ENCODE peak calls at places on chromosomes 5 and 9, in six cellular contexts. One of them, this sample, is unnamed.
A peak's percentile ranks its signal among the peaks of the same experiment; 100 is the strongest.

GRCh38 chr9:79764377-79764776 is 192.6 kb downstream of the TLE4 start:
- DNase-seq in activated T-helper 1 cell treated with anti-CD3 and anti-CD28 coated beads, Interleukin-12 subunit alpha, Interleukin-12 subunit beta, Interleukin-2, Interleukin-4 antibody, amounts not matched to agents 30 ng/mL and 10 ng/mL and 1 ng/mL, durations not matched to agents 14 hours and 24 hours and 36 hours: no peak
- DNase-seq in left ventricle myocardium inferior: no peak
- DNase-seq in NCI-H1436 treated with DMSO at 0.1 percent for 48 hours: no peak
- DNase-seq in bronchial epithelial cell: peak; percentile 86
- DNase-seq in substantia nigra: no peak
- DNase-seq in this sample: no peak

GRCh38 chr9:137666950-137667670 is 48.3 kb downstream of the EHMT1 start:
- DNase-seq in activated T-helper 1 cell treated with anti-CD3 and anti-CD28 coated beads, Interleukin-12 subunit alpha, Interleukin-12 subunit beta, Interleukin-2, Interleukin-4 antibody, amounts not matched to agents 30 ng/mL and 10 ng/mL and 1 ng/mL, durations not matched to agents 14 hours and 24 hours and 36 hours: no peak
- DNase-seq in left ventricle myocardium inferior: no peak
- DNase-seq in NCI-H1436 treated with DMSO at 0.1 percent for 48 hours: no peak
- DNase-seq in bronchial epithelial cell: no peak
- DNase-seq in substantia nigra: peak; percentile 24
- DNase-seq in this sample: no peak

GRCh38 chr9:127390563-127390962 is 6.4 kb upstream of the SLC2A8 start:
- DNase-seq in activated T-helper 1 cell treated with anti-CD3 and anti-CD28 coated beads, Interleukin-12 subunit alpha, Interleukin-12 subunit beta, Interleukin-2, Interleukin-4 antibody, amounts not matched to agents 30 ng/mL and 10 ng/mL and 1 ng/mL, durations not matched to agents 14 hours and 24 hours and 36 hours: no peak
- DNase-seq in left ventricle myocardium inferior: no peak
- DNase-seq in NCI-H1436 treated with DMSO at 0.1 percent for 48 hours: no peak
- DNase-seq in bronchial epithelial cell: no peak
- DNase-seq in substantia nigra: no peak
- DNase-seq in this sample: no peak

GRCh38 chr9:97077465-97078295 is 38.7 kb upstream of the CTSV start:
- DNase-seq in activated T-helper 1 cell treated with anti-CD3 and anti-CD28 coated beads, Interleukin-12 subunit alpha, Interleukin-12 subunit beta, Interleukin-2, Interleukin-4 antibody, amounts not matched to agents 30 ng/mL and 10 ng/mL and 1 ng/mL, durations not matched to agents 14 hours and 24 hours and 36 hours: no peak
- DNase-seq in left ventricle myocardium inferior: no peak
- DNase-seq in NCI-H1436 treated with DMSO at 0.1 percent for 48 hours: no peak
- DNase-seq in bronchial epithelial cell: no peak
- DNase-seq in substantia nigra: no peak
- DNase-seq in this sample: no peak

GRCh38 chr5:103469288-103470065 is 93.1 kb downstream of the NUDT12 start:
- DNase-seq in activated T-helper 1 cell treated with anti-CD3 and anti-CD28 coated beads, Interleukin-12 subunit alpha, Interleukin-12 subunit beta, Interleukin-2, Interleukin-4 antibody, amounts not matched to agents 30 ng/mL and 10 ng/mL and 1 ng/mL, durations not matched to agents 14 hours and 24 hours and 36 hours: no peak
- DNase-seq in left ventricle myocardium inferior: no peak
- DNase-seq in NCI-H1436 treated with DMSO at 0.1 percent for 48 hours: no peak
- DNase-seq in bronchial epithelial cell: peak; percentile 15
- DNase-seq in substantia nigra: no peak
- DNase-seq in this sample: no peak

GRCh38 chr5:67283275-67283987 is 86.8 kb upstream of the CD180 start:
- DNase-seq in activated T-helper 1 cell treated with anti-CD3 and anti-CD28 coated beads, Interleukin-12 subunit alpha, Interleukin-12 subunit beta, Interleukin-2, Interleukin-4 antibody, amounts not matched to agents 30 ng/mL and 10 ng/mL and 1 ng/mL, durations not matched to agents 14 hours and 24 hours and 36 hours: no peak
- DNase-seq in left ventricle myocardium inferior: no peak
- DNase-seq in NCI-H1436 treated with DMSO at 0.1 percent for 48 hours: no peak
- DNase-seq in bronchial epithelial cell: peak; percentile 71
- DNase-seq in substantia nigra: peak; percentile 80
- DNase-seq in this sample: no peak

GRCh38 chr9:33463151-33463550 is 10.6 kb downstream of the NOL6 start:
- DNase-seq in activated T-helper 1 cell treated with anti-CD3 and anti-CD28 coated beads, Interleukin-12 subunit alpha, Interleukin-12 subunit beta, Interleukin-2, Interleukin-4 antibody, amounts not matched to agents 30 ng/mL and 10 ng/mL and 1 ng/mL, durations not matched to agents 14 hours and 24 hours and 36 hours: no peak
- DNase-seq in left ventricle myocardium inferior: no peak
- DNase-seq in NCI-H1436 treated with DMSO at 0.1 percent for 48 hours: no peak
- DNase-seq in bronchial epithelial cell: no peak
- DNase-seq in substantia nigra: no peak
- DNase-seq in this sample: no peak

GRCh38 chr9:95226921-95227320 is 90.6 kb downstream of the FANCC start:
- DNase-seq in activated T-helper 1 cell treated with anti-CD3 and anti-CD28 coated beads, Interleukin-12 subunit alpha, Interleukin-12 subunit beta, Interleukin-2, Interleukin-4 antibody, amounts not matched to agents 30 ng/mL and 10 ng/mL and 1 ng/mL, durations not matched to agents 14 hours and 24 hours and 36 hours: no peak
- DNase-seq in left ventricle myocardium inferior: no peak
- DNase-seq in NCI-H1436 treated with DMSO at 0.1 percent for 48 hours: no peak
- DNase-seq in bronchial epithelial cell: no peak
- DNase-seq in substantia nigra: no peak
- DNase-seq in this sample: no peak

GRCh38 chr9:1198085-1198484 is 147.9 kb downstream of the DMRT2 start:
- DNase-seq in activated T-helper 1 cell treated with anti-CD3 and anti-CD28 coated beads, Interleukin-12 subunit alpha, Interleukin-12 subunit beta, Interleukin-2, Interleukin-4 antibody, amounts not matched to agents 30 ng/mL and 10 ng/mL and 1 ng/mL, durations not matched to agents 14 hours and 24 hours and 36 hours: no peak
- DNase-seq in left ventricle myocardium inferior: no peak
- DNase-seq in NCI-H1436 treated with DMSO at 0.1 percent for 48 hours: no peak
- DNase-seq in bronchial epithelial cell: peak; percentile 96
- DNase-seq in substantia nigra: no peak
- DNase-seq in this sample: no peak

GRCh38 chr5:100762163-100762562 is 140.9 kb downstream of the ST8SIA4 start:
- DNase-seq in activated T-helper 1 cell treated with anti-CD3 and anti-CD28 coated beads, Interleukin-12 subunit alpha, Interleukin-12 subunit beta, Interleukin-2, Interleukin-4 antibody, amounts not matched to agents 30 ng/mL and 10 ng/mL and 1 ng/mL, durations not matched to agents 14 hours and 24 hours and 36 hours: no peak
- DNase-seq in left ventricle myocardium inferior: no peak
- DNase-seq in NCI-H1436 treated with DMSO at 0.1 percent for 48 hours: no peak
- DNase-seq in bronchial epithelial cell: no peak
- DNase-seq in substantia nigra: no peak
- DNase-seq in this sample: no peak

GRCh38 chr5:176620333-176620981 is 9.9 kb downstream of the SNCB start:
- DNase-seq in activated T-helper 1 cell treated with anti-CD3 and anti-CD28 coated beads, Interleukin-12 subunit alpha, Interleukin-12 subunit beta, Interleukin-2, Interleukin-4 antibody, amounts not matched to agents 30 ng/mL and 10 ng/mL and 1 ng/mL, durations not matched to agents 14 hours and 24 hours and 36 hours: no peak
- DNase-seq in left ventricle myocardium inferior: no peak
- DNase-seq in NCI-H1436 treated with DMSO at 0.1 percent for 48 hours: no peak
- DNase-seq in bronchial epithelial cell: no peak
- DNase-seq in substantia nigra: no peak
- DNase-seq in this sample: no peak

GRCh38 chr5:179343021-179343781 is 2.1 kb downstream of the ADAMTS2 start:
- DNase-seq in activated T-helper 1 cell treated with anti-CD3 and anti-CD28 coated beads, Interleukin-12 subunit alpha, Interleukin-12 subunit beta, Interleukin-2, Interleukin-4 antibody, amounts not matched to agents 30 ng/mL and 10 ng/mL and 1 ng/mL, durations not matched to agents 14 hours and 24 hours and 36 hours: no peak
- DNase-seq in left ventricle myocardium inferior: no peak
- DNase-seq in NCI-H1436 treated with DMSO at 0.1 percent for 48 hours: no peak
- DNase-seq in bronchial epithelial cell: no peak
- DNase-seq in substantia nigra: no peak
- DNase-seq in this sample: no peak